ENCODE peak calls at places on chromosomes 2 and 18, in eight cellular contexts. B is A549, D is stomach, N is ovary, H is sigmoid colon, W is GM12878, X is transverse colon, F is K562. M is an unnamed sample.

GRCh38 chr2:109736177-109736827 is 57.8 kb upstream of the RGPD5 start:
- DNase-seq in F (no peak), N (peak; percentile 66), D (peak; percentile 55), X (peak; percentile 59), B (peak; percentile 17), H (peak; percentile 80), W (no peak), M (no peak)

GRCh38 chr18:13443546-13443945 is 225.0 kb downstream of the LDLRAD4 start:
- DNase-seq in X (no peak), N (no peak), B (no peak), H (peak; percentile 27), W (no peak), D (no peak), F (no peak), M (no peak)

GRCh38 chr2:140696449-140696848 is 1434.4 kb downstream of the LRP1B start:
- DNase-seq in B (no peak), W (no peak), X (no peak), N (no peak), F (no peak), D (no peak), H (no peak), M (no peak)

GRCh38 chr2:133362061-133362476 is 206.2 kb downstream of the NCKAP5 start:
- DNase-seq in B (peak; percentile 1), F (no peak), H (no peak), W (no peak), X (no peak), N (no peak), D (no peak), M (no peak)

GRCh38 chr2:28439763-28440162 is 47.1 kb downstream of the FOSL2 start:
- DNase-seq in X (no peak), D (no peak), N (no peak), F (no peak), B (no peak), W (no peak), H (peak; percentile 40), M (no peak)

GRCh38 chr2:79259296-79259695 is 99.7 kb upstream of the REG3A start:
- DNase-seq in N (no peak), D (no peak), H (no peak), W (no peak), B (no peak), X (no peak), F (no peak), M (peak; percentile 85)

GRCh38 chr2:160635488-160635887 is 141.9 kb upstream of the RBMS1 start:
- DNase-seq in W (no peak), H (no peak), X (no peak), B (no peak), N (no peak), D (no peak), F (no peak), M (no peak)

GRCh38 chr2:174205562-174205961 is 42.8 kb downstream of the OLA1 start:
- DNase-seq in D (no peak), X (no peak), N (no peak), F (no peak), H (no peak), W (no peak), B (no peak), M (no peak)

GRCh38 chr18:8960740-8961657 is 141.5 kb upstream of the NDUFV2 start:
- DNase-seq in F (no peak), B (peak; percentile 71), N (no peak), X (no peak), H (no peak), D (no peak), W (no peak), M (no peak)

GRCh38 chr18:56083097-56083865 is 495.3 kb upstream of the TCF4 start:
- DNase-seq in X (no peak), H (no peak), F (no peak), N (peak; percentile 64), B (no peak), D (no peak), W (no peak), M (no peak)

GRCh38 chr2:216308532-216308931 is 63.8 kb downstream of the MARCHF4 start:
- DNase-seq in N (no peak), H (no peak), F (no peak), B (no peak), X (no peak), W (no peak), D (no peak), M (peak; percentile 17)

DNA sequence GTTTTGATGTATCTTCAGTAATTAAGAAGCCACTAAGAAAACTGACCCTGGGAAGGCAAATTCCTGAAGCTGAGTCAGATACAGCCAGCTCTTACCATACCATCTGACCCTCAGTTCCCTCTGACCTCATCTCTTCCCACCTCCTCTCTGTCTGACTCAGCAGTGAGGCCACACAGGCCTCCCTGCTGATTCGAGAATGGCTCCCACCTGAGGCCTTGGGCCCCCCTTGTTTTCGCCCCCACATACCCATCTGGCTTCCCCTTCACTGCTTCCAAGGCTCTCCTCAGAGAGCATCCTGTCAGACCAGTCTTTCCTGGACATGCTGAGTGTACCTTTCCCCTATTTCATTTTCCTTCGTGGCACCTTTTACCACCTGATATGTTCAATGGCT is 71.0 kb upstream of the CYP1B1 start:
- DNase-seq in B (peak; percentile 80), H (peak; percentile 67), F (peak; percentile 62), D (no peak), N (peak; percentile 34), X (no peak), W (peak; percentile 78), M (no peak)
- TF ChIP-seq EP300 in B (no peak), H (no peak), F (peak; percentile 21), D (no peak), N (no peak), X (no peak), W (peak; percentile 78), M (no peak)

GRCh38 chr2:48626047-48626446 is 8.4 kb downstream of the GTF2A1L start:
- DNase-seq in H (no peak), N (no peak), F (no peak), D (no peak), X (no peak), W (no peak), B (no peak), M (no peak)

GRCh38 chr2:48620604-48621003 is 2.9 kb downstream of the GTF2A1L start:
- DNase-seq in F (no peak), H (no peak), D (no peak), N (no peak), W (no peak), B (no peak), X (no peak), M (no peak)

GRCh38 chr2:48619526-48619925 is 1.9 kb downstream of the GTF2A1L start:
- DNase-seq in B (no peak), F (no peak), W (no peak), D (no peak), N (no peak), X (no peak), H (no peak), M (no peak)

DNA sequence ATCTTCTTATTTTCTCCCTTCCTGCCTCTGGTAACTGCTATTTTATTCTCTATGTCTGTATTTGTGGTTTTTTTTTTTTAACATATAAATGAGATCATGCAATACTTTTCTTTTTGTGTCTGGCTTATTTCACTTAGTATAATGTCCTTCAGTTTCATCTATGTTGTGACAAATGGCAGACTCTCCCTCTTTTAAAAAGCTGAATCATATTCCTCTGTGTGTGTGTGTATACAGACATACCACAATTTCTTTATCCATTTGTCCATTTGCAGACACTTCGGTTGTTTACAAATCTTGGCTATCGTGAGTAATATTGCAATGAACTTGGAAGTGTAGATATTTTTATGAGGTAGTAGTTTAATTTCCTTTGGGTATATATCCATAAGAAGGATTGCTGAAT is 7.0 kb downstream of the GTF2A1L start:
- DNase-seq in W (no peak), X (no peak), H (no peak), N (no peak), B (no peak), D (no peak), F (no peak), M (no peak)
- H3K27ac ChIP-seq in W (no peak overlapping the region), X (no peak overlapping the region), H (no peak overlapping the region), N (no peak overlapping the region), B (no peak overlapping the region), D (no peak overlapping the region), F (no peak overlapping the region), M (no peak overlapping the region)

GRCh38 chr2:44167311-44167907 is 1.3 kb upstream of the PPM1B start:
- DNase-seq in X (no peak), D (no peak), F (no peak), N (peak; percentile 31), B (peak; percentile 20), H (no peak), W (no peak), M (no peak)

GRCh38 chr2:44169155-44169898 is 652 bp downstream of the PPM1B start:
- DNase-seq in B (peak; percentile 29), W (peak; percentile 27), H (peak; percentile 70), F (peak; percentile 29), X (peak; percentile 62), D (peak; percentile 41), N (no peak), M (no peak)

GRCh38 chr2:44170337-44170736 is 1.7 kb downstream of the PPM1B start:
- DNase-seq in F (no peak), X (no peak), H (no peak), N (no peak), W (no peak), D (no peak), B (no peak), M (no peak)

GRCh38 chr2:44167908-44168683 is 579 bp upstream of the PPM1B start:
- DNase-seq in N (peak; percentile 98), D (peak; percentile 99), B (peak; percentile 99), F (peak; percentile 94), H (peak; percentile 100), X (peak; percentile 98), W (peak; percentile 98), M (peak; percentile 100)

DNA sequence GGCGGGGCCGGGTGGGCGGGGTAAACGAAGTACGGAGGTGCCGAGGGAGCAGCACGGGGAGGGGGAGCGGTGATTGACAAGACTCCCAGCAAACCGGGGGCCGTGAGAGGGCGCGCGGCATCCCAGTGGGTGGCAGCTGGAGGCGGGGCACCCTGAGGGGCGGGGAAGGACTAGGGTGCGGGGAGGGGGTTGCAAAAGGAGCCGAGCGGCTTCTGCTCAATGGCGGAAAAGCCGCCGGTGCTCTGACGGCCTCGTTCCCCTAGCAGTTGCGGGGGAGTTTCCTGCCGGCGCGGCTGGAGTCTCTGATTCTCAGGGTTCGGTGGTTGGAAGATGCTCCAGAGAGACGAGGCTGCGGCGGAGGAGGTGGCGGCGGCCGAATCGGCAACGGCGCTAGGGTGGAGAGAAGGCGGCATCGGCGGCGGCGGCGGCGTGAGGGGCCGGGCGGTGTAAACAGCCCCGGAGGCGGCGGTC is at the start of gene PPM1B:
- DNase-seq in H (peak; percentile 100), F (peak; percentile 97), B (no peak), X (peak; percentile 99), N (peak; percentile 99), W (no peak), D (no peak), M (no peak)
- TF ChIP-seq EP300 in H (no peak), F (peak; percentile 2), B (no peak), X (no peak), N (no peak), W (no peak), D (no peak), M (no peak)

DNA sequence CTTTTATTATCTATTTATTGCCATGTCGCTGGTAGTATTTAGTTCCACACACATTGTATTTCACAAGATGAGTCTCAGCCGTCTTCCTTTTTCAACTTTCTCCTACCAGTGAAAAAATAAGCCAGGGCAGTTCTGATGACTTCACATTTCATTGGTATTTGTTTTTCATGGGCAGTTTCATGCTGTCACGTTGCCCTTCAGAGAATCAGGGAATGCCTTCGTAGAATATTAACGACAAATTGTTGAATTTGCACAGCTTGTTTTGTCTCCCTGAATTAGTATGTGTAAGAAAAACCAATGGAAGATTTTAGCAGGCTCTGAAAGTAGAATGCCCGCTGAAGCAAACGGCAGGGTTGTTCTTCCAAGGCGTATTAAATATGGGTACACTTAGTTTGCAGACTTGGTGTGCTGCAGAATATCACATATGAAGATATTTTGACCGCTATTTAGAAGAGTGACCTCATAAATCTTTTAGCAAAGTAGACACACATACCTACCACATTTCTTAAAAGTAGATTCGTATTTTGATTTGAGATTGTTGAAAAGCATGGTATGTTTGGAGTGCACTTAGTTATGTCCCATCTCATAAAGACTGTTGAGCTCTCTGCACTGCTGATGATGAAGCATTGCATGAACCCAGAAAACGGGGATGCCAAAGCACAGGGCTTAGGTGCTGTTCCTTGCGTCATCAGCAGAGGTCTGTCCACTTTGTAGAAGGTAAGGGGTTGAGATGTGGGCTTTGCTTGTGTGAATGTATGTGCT is 2.9 kb downstream of the NEDD4L start:
- DNase-seq in X (no peak), N (no peak), W (no peak), B (no peak), F (no peak), D (no peak), H (no peak), M (no peak)
- H3K27ac ChIP-seq in X (peak overlapping the region; percentile 8), N (no peak overlapping the region), W (no peak overlapping the region), B (peak overlapping the region; percentile 94), F (no peak overlapping the region), D (peak overlapping the region; percentile 83), H (peak overlapping the region; percentile 86), M (peak overlapping the region; percentile 90)

M was measured in esophagus muscularis mucosa.